ENCODE peak calls at places on chromosome 5, in four cellular contexts. One of them, this sample, is unnamed.

GRCh38 chr5:131587541-131587940 is 47.5 kb downstream of the RAPGEF6 start:
- DNase-seq in gastrocnemius medialis: no peak
- DNase-seq in fibroblast of lung: no peak
- DNase-seq in right atrium auricular region: no peak
- DNase-seq in this sample: no peak

GRCh38 chr5:93715776-93716175 is 25.6 kb downstream of the POU5F2 start:
- DNase-seq in right atrium auricular region: no peak
- DNase-seq in gastrocnemius medialis: no peak
- DNase-seq in fibroblast of lung: no peak
- DNase-seq in this sample: no peak

GRCh38 chr5:67493676-67494075 is 297.1 kb upstream of the CD180 start:
- DNase-seq in fibroblast of lung: peak; percentile 37
- DNase-seq in right atrium auricular region: no peak
- DNase-seq in gastrocnemius medialis: peak; percentile 53
- DNase-seq in this sample: no peak

GRCh38 chr5:107968998-107969397 is 298.3 kb upstream of the EFNA5 start:
- DNase-seq in fibroblast of lung: peak; percentile 54
- DNase-seq in gastrocnemius medialis: no peak
- DNase-seq in right atrium auricular region: no peak
- DNase-seq in this sample: no peak

GRCh38 chr5:61678966-61679365 is 346.9 kb downstream of the ZSWIM6 start:
- DNase-seq in fibroblast of lung: no peak
- DNase-seq in right atrium auricular region: no peak
- DNase-seq in gastrocnemius medialis: no peak
- DNase-seq in this sample: no peak

GRCh38 chr5:107337281-107337680 is 333.5 kb downstream of the EFNA5 start:
- DNase-seq in right atrium auricular region: no peak
- DNase-seq in gastrocnemius medialis: no peak
- DNase-seq in fibroblast of lung: no peak
- DNase-seq in this sample: no peak

GRCh38 chr5:14342306-14342705 is 199.2 kb downstream of the TRIO start:
- DNase-seq in fibroblast of lung: peak; percentile 31
- DNase-seq in right atrium auricular region: no peak
- DNase-seq in gastrocnemius medialis: no peak
- DNase-seq in this sample: no peak

GRCh38 chr5:113274836-113275414 is 159.9 kb downstream of the TSSK1B start:
- DNase-seq in gastrocnemius medialis: no peak
- DNase-seq in fibroblast of lung: no peak
- DNase-seq in right atrium auricular region: no peak
- DNase-seq in this sample: no peak

GRCh38 chr5:150789431-150789830 is 10.9 kb downstream of the SMIM3 start:
- DNase-seq in gastrocnemius medialis: no peak
- DNase-seq in fibroblast of lung: peak; percentile 28
- DNase-seq in right atrium auricular region: no peak
- DNase-seq in this sample: no peak

GRCh38 chr5:113047234-113047633 is 70.6 kb downstream of the DCP2 start:
- DNase-seq in fibroblast of lung: no peak
- DNase-seq in gastrocnemius medialis: no peak
- DNase-seq in right atrium auricular region: no peak
- DNase-seq in this sample: no peak

GRCh38 chr5:74094096-74094778 is 468.2 kb downstream of the ARHGEF28 start:
- DNase-seq in gastrocnemius medialis: no peak
- DNase-seq in right atrium auricular region: no peak
- DNase-seq in fibroblast of lung: peak; percentile 29
- DNase-seq in this sample: no peak

GRCh38 chr5:50726475-50727148 is 60.2 kb downstream of the PARP8 start:
- DNase-seq in gastrocnemius medialis: no peak
- DNase-seq in right atrium auricular region: no peak
- DNase-seq in fibroblast of lung: no peak
- DNase-seq in this sample: no peak

GRCh38 chr5:174311531-174312269 is 266.2 kb downstream of the NSG2 start:
- DNase-seq in right atrium auricular region: no peak
- DNase-seq in fibroblast of lung: peak; percentile 58
- DNase-seq in gastrocnemius medialis: no peak
- DNase-seq in this sample: peak; percentile 30

GRCh38 chr5:155091063-155091648 is 77.6 kb downstream of the KIF4B start:
- DNase-seq in right atrium auricular region: no peak
- DNase-seq in gastrocnemius medialis: no peak
- DNase-seq in fibroblast of lung: no peak
- DNase-seq in this sample: no peak

GRCh38 chr5:170635706-170636105 is 131.9 kb downstream of the KCNIP1 start:
- DNase-seq in right atrium auricular region: no peak
- DNase-seq in fibroblast of lung: no peak
- DNase-seq in gastrocnemius medialis: no peak
- DNase-seq in this sample: no peak

GRCh38 chr5:117594165-117594564 is 1019.5 kb upstream of the SEMA6A start:
- DNase-seq in fibroblast of lung: peak; percentile 46
- DNase-seq in right atrium auricular region: peak; percentile 62
- DNase-seq in gastrocnemius medialis: peak; percentile 13
- DNase-seq in this sample: no peak

GRCh38 chr5:9835121-9835770 is 205.1 kb upstream of the TAS2R1 start:
- DNase-seq in fibroblast of lung: no peak
- DNase-seq in right atrium auricular region: no peak
- DNase-seq in gastrocnemius medialis: no peak
- DNase-seq in this sample: no peak

GRCh38 chr5:130479045-130479804 is 575.0 kb downstream of the CHSY3 start:
- DNase-seq in gastrocnemius medialis: no peak
- DNase-seq in right atrium auricular region: no peak
- DNase-seq in fibroblast of lung: no peak
- DNase-seq in this sample: no peak

GRCh38 chr5:6182271-6182815 is 196.0 kb downstream of the MED10 start:
- DNase-seq in gastrocnemius medialis: no peak
- DNase-seq in right atrium auricular region: no peak
- DNase-seq in fibroblast of lung: no peak
- DNase-seq in this sample: no peak

GRCh38 chr5:88664630-88665029 is 218.4 kb downstream of the MEF2C start:
- DNase-seq in gastrocnemius medialis: no peak
- DNase-seq in fibroblast of lung: no peak
- DNase-seq in right atrium auricular region: no peak
- DNase-seq in this sample: no peak

GRCh38 chr5:179793470-179794139 is at the start of gene LTC4S:
- DNase-seq in gastrocnemius medialis: peak; percentile 56
- DNase-seq in right atrium auricular region: peak; percentile 88
- DNase-seq in fibroblast of lung: peak; percentile 69
- DNase-seq in this sample: peak; percentile 60

GRCh38 chr5:107526263-107526937 is 144.3 kb downstream of the EFNA5 start:
- DNase-seq in right atrium auricular region: no peak
- DNase-seq in gastrocnemius medialis: no peak
- DNase-seq in fibroblast of lung: no peak
- DNase-seq in this sample: no peak

GRCh38 chr5:66829826-66830225 is 233.6 kb downstream of the MAST4 start:
- DNase-seq in right atrium auricular region: no peak
- DNase-seq in fibroblast of lung: no peak
- DNase-seq in gastrocnemius medialis: no peak
- DNase-seq in this sample: no peak

GRCh38 chr5:35416217-35416988 is 186.1 kb upstream of the PRLR start:
- DNase-seq in gastrocnemius medialis: no peak
- DNase-seq in right atrium auricular region: no peak
- DNase-seq in fibroblast of lung: no peak
- DNase-seq in this sample: no peak

GRCh38 chr5:58972301-58972700 is 389.4 kb downstream of the RAB3C start:
- DNase-seq in gastrocnemius medialis: no peak
- DNase-seq in right atrium auricular region: no peak
- DNase-seq in fibroblast of lung: no peak
- DNase-seq in this sample: no peak

GRCh38 chr5:74085782-74086181 is 459.8 kb downstream of the ARHGEF28 start:
- DNase-seq in fibroblast of lung: no peak
- DNase-seq in gastrocnemius medialis: no peak
- DNase-seq in right atrium auricular region: no peak
- DNase-seq in this sample: no peak

GRCh38 chr5:178213003-178213449 is 8.7 kb downstream of the HNRNPAB start:
- DNase-seq in gastrocnemius medialis: no peak
- DNase-seq in fibroblast of lung: no peak
- DNase-seq in right atrium auricular region: no peak
- DNase-seq in this sample: no peak

GRCh38 chr5:133906303-133906702 is 62.1 kb downstream of the C5orf15 start:
- DNase-seq in fibroblast of lung: no peak
- DNase-seq in right atrium auricular region: no peak
- DNase-seq in gastrocnemius medialis: no peak
- DNase-seq in this sample: no peak

GRCh38 chr5:553874-554273 is 29.6 kb upstream of the SLC9A3 start:
- DNase-seq in fibroblast of lung: peak; percentile 3
- DNase-seq in right atrium auricular region: no peak
- DNase-seq in gastrocnemius medialis: no peak
- DNase-seq in this sample: no peak

GRCh38 chr5:143153332-143154119 is 250.0 kb downstream of the NR3C1 start:
- DNase-seq in right atrium auricular region: peak; percentile 87
- DNase-seq in gastrocnemius medialis: peak; percentile 72
- DNase-seq in fibroblast of lung: peak; percentile 97
- DNase-seq in this sample: no peak

GRCh38 chr5:31640024-31640423 is 1.1 kb downstream of the PDZD2 start:
- DNase-seq in gastrocnemius medialis: no peak
- DNase-seq in right atrium auricular region: no peak
- DNase-seq in fibroblast of lung: no peak
- DNase-seq in this sample: no peak
- H3K27ac ChIP-seq in gastrocnemius medialis: no peak overlapping the region
- H3K27ac ChIP-seq in right atrium auricular region: peak overlapping the region; percentile 79
- H3K27ac ChIP-seq in fibroblast of lung: no peak overlapping the region
- H3K27ac ChIP-seq in this sample: no peak overlapping the region

GRCh38 chr5:116571568-116572321 is 2.9 kb downstream of the SEMA6A start:
- DNase-seq in fibroblast of lung: no peak
- DNase-seq in gastrocnemius medialis: no peak
- DNase-seq in right atrium auricular region: no peak
- DNase-seq in this sample: no peak
- TF ChIP-seq CTCF in fibroblast of lung: no peak
- TF ChIP-seq CTCF in gastrocnemius medialis: no peak
- TF ChIP-seq CTCF in right atrium auricular region: no peak
- TF ChIP-seq CTCF in this sample: no peak

DNA sequence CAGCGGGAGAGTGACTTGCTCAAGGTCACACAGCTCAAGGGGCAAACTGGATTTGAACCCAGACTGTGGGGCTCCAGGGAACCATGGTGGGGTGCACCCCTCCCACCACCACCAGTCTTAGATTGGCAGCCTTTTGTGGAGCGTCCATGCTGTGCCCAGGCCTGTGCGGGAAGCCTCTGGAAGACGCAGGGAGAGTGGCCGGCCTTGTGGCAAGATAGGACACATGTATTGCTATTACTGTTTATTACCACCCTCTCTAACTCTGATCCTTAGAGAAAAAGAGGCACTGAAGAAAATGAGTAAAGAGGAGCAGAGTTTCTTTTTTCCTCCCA is 25.4 kb upstream of the SH3PXD2B start:
- DNase-seq in fibroblast of lung: no peak
- DNase-seq in gastrocnemius medialis: no peak
- DNase-seq in right atrium auricular region: no peak
- DNase-seq in this sample: no peak
- H3K27me3 ChIP-seq in fibroblast of lung: peaks cover 3% of the 10 kb centered on the region
- H3K27me3 ChIP-seq in gastrocnemius medialis: no peaks in the 10 kb centered on the region
- H3K27me3 ChIP-seq in right atrium auricular region: no peaks in the 10 kb centered on the region
- H3K27me3 ChIP-seq in this sample: no peaks in the 10 kb centered on the region

DNA sequence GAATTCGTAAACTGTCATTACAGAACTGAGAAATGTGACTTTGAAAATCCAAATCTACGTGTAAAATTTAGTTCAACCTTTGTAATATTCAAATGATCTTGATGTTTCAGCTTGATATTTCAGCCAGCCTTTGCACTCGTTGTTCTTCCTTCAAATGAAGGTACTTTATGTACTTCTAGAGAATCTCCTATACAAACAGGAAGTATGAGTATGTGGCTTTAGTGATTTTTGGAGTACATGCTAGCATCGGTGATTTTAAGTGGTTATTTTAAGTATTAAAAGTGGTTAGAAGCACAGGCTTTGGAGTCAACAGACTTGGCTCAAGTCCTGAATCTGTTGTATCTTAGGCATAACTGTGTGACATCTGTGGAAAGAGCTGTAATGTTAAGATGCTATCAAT is 397.9 kb downstream of the ADGRV1 start:
- DNase-seq in fibroblast of lung: no peak
- DNase-seq in gastrocnemius medialis: no peak
- DNase-seq in right atrium auricular region: no peak
- DNase-seq in this sample: no peak
- H3K27ac ChIP-seq in fibroblast of lung: no peak overlapping the region
- H3K27ac ChIP-seq in gastrocnemius medialis: no peak overlapping the region
- H3K27ac ChIP-seq in right atrium auricular region: no peak overlapping the region
- H3K27ac ChIP-seq in this sample: no peak overlapping the region